ENCODE peak calls at places on chromosome 1, in ten cellular contexts. One of them, this sample, is unnamed. For H3K4me1, the result is how much of the 10 kb centered on the place peaks cover.

GRCh38 chr1:58921342-58921741 is 137.5 kb upstream of the JUN start:
- DNase-seq in Panc1: no peak
- DNase-seq in transverse colon: no peak
- DNase-seq in H1: no peak
- DNase-seq in GM12878: no peak
- DNase-seq in spleen: no peak
- DNase-seq in prostate gland: no peak
- DNase-seq in sigmoid colon: no peak
- DNase-seq in GM23338: no peak
- DNase-seq in HCT116: no peak
- DNase-seq in this sample: peak

GRCh38 chr1:151156515-151156819 is at the start of gene TNFAIP8L2:
- DNase-seq in GM12878: peak
- DNase-seq in sigmoid colon: peak
- DNase-seq in prostate gland: no peak
- DNase-seq in Panc1: no peak
- DNase-seq in H1: no peak
- DNase-seq in GM23338: peak
- DNase-seq in spleen: peak
- DNase-seq in HCT116: no peak
- DNase-seq in transverse colon: peak
- DNase-seq in this sample: no peak

GRCh38 chr1:45679123-45679522 is 7.2 kb downstream of the GPBP1L1 start:
- DNase-seq in spleen: no peak
- DNase-seq in sigmoid colon: no peak
- DNase-seq in H1: no peak
- DNase-seq in GM23338: peak
- DNase-seq in HCT116: no peak
- DNase-seq in Panc1: no peak
- DNase-seq in GM12878: no peak
- DNase-seq in prostate gland: no peak
- DNase-seq in transverse colon: no peak
- DNase-seq in this sample: no peak

GRCh38 chr1:185733818-185734709 is at the start of gene HMCN1:
- DNase-seq in spleen: peak
- DNase-seq in prostate gland: peak
- DNase-seq in H1: peak
- DNase-seq in GM12878: no peak
- DNase-seq in sigmoid colon: peak
- DNase-seq in HCT116: peak
- DNase-seq in transverse colon: peak
- DNase-seq in GM23338: peak
- DNase-seq in Panc1: no peak
- DNase-seq in this sample: peak

GRCh38 chr1:196317535-196318522 is 290.4 kb downstream of the KCNT2 start:
- DNase-seq in H1: no peak
- DNase-seq in HCT116: peak
- DNase-seq in sigmoid colon: no peak
- DNase-seq in GM23338: peak
- DNase-seq in GM12878: no peak
- DNase-seq in transverse colon: no peak
- DNase-seq in prostate gland: no peak
- DNase-seq in Panc1: peak
- DNase-seq in spleen: no peak
- DNase-seq in this sample: no peak

GRCh38 chr1:200206761-200207160 is 179.3 kb downstream of the NR5A2 start:
- DNase-seq in GM23338: no peak
- DNase-seq in spleen: no peak
- DNase-seq in H1: no peak
- DNase-seq in HCT116: no peak
- DNase-seq in sigmoid colon: no peak
- DNase-seq in GM12878: no peak
- DNase-seq in prostate gland: no peak
- DNase-seq in Panc1: no peak
- DNase-seq in transverse colon: no peak
- DNase-seq in this sample: no peak

GRCh38 chr1:233945573-233945972 is 41.1 kb downstream of the SLC35F3 start:
- DNase-seq in GM12878: peak
- DNase-seq in prostate gland: no peak
- DNase-seq in transverse colon: no peak
- DNase-seq in Panc1: peak
- DNase-seq in HCT116: peak
- DNase-seq in sigmoid colon: no peak
- DNase-seq in spleen: no peak
- DNase-seq in GM23338: no peak
- DNase-seq in H1: no peak
- DNase-seq in this sample: no peak

GRCh38 chr1:178634445-178634844 is 90.6 kb upstream of the RALGPS2 start:
- DNase-seq in transverse colon: no peak
- DNase-seq in H1: no peak
- DNase-seq in GM23338: no peak
- DNase-seq in HCT116: no peak
- DNase-seq in sigmoid colon: no peak
- DNase-seq in Panc1: no peak
- DNase-seq in spleen: no peak
- DNase-seq in prostate gland: no peak
- DNase-seq in GM12878: no peak
- DNase-seq in this sample: no peak

GRCh38 chr1:31767225-31767624 is 3.1 kb upstream of the ADGRB2 start:
- DNase-seq in H1: no peak
- DNase-seq in GM12878: no peak
- DNase-seq in sigmoid colon: no peak
- DNase-seq in spleen: no peak
- DNase-seq in Panc1: no peak
- DNase-seq in GM23338: no peak
- DNase-seq in transverse colon: no peak
- DNase-seq in HCT116: no peak
- DNase-seq in prostate gland: no peak
- DNase-seq in this sample: no peak

GRCh38 chr1:31768407-31768806 is 4.3 kb upstream of the ADGRB2 start:
- DNase-seq in transverse colon: no peak
- DNase-seq in sigmoid colon: no peak
- DNase-seq in GM23338: no peak
- DNase-seq in GM12878: no peak
- DNase-seq in H1: no peak
- DNase-seq in prostate gland: no peak
- DNase-seq in spleen: no peak
- DNase-seq in Panc1: no peak
- DNase-seq in HCT116: no peak
- DNase-seq in this sample: no peak

GRCh38 chr1:31771891-31772668 is 7.9 kb upstream of the ADGRB2 start:
- DNase-seq in transverse colon: no peak
- DNase-seq in HCT116: no peak
- DNase-seq in H1: no peak
- DNase-seq in spleen: no peak
- DNase-seq in Panc1: no peak
- DNase-seq in prostate gland: no peak
- DNase-seq in GM23338: no peak
- DNase-seq in sigmoid colon: no peak
- DNase-seq in GM12878: no peak
- DNase-seq in this sample: no peak

GRCh38 chr1:31769720-31770390 is 5.7 kb upstream of the ADGRB2 start:
- DNase-seq in spleen: no peak
- DNase-seq in H1: no peak
- DNase-seq in sigmoid colon: no peak
- DNase-seq in HCT116: no peak
- DNase-seq in GM12878: no peak
- DNase-seq in GM23338: no peak
- DNase-seq in prostate gland: peak
- DNase-seq in transverse colon: no peak
- DNase-seq in Panc1: no peak
- DNase-seq in this sample: no peak

DNA sequence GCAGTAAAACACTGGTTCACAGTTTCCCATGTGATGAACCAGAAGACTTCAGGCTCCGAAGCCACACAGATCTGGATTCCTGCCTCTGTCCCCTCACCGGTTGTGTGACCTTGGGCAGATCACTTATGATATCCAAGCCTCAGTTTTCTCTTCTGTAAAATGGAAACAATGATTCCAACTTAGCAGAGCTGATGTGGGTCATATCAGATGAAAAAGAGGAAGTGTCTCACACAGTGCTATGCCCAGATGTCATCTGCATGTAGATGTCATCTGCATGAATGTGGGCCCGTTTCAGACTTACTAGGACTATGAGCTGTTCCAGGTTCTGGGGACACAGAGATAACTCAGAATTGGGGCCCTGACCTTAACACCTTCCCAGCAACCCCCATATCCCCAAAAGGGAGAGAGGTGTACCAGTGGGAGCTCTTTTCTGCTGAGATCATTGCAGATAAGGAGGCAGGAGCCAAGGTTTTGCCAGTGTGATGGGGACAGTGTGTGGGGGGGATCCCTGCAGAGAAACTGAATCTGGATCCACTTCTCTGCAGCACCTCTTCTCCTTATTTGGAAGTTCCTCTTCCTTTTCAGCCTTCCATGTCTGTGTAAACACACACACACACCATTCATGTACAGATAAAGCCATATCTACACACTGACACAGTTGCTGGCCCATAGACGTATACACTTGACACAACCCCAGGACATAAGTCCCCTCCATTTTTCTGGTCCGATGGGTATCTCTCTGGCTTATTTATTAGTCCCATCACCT is 5.0 kb upstream of the ADGRB2 start:
- DNase-seq in spleen: no peak
- DNase-seq in sigmoid colon: no peak
- DNase-seq in transverse colon: no peak
- DNase-seq in prostate gland: no peak
- DNase-seq in GM12878: no peak
- DNase-seq in Panc1: no peak
- DNase-seq in GM23338: no peak
- DNase-seq in H1: no peak
- DNase-seq in HCT116: no peak
- DNase-seq in this sample: no peak
- H3K4me1 ChIP-seq in spleen: under half
- H3K4me1 ChIP-seq in sigmoid colon: under half
- H3K4me1 ChIP-seq in transverse colon: under half
- H3K4me1 ChIP-seq in prostate gland: under half
- H3K4me1 ChIP-seq in GM12878: under half
- H3K4me1 ChIP-seq in Panc1: half or more
- H3K4me1 ChIP-seq in GM23338: under half
- H3K4me1 ChIP-seq in H1: under half
- H3K4me1 ChIP-seq in HCT116: under half
- H3K4me1 ChIP-seq in this sample: under half

DNA sequence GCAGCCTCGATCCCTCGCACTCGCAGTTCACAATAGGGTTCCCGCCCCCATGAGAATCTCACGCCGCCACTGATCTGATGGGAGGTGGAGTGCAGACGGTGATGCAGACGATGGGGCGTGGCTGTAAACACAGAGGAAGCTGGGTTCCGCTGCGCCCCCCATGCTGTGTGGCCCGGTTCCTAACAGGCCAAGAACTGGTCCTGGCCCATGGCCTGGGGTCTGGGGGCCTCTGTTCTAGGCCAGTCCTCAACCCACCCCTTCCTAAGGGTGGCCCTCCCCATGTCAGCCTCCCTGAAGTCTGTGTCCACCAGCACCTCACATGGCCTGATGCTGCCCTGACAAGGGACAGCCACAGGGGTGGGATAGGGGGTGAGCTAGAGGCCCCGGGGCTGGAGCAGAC is 15.1 kb upstream of the ARHGEF16 start:
- DNase-seq in Panc1: no peak
- DNase-seq in HCT116: no peak
- DNase-seq in prostate gland: no peak
- DNase-seq in GM12878: no peak
- DNase-seq in transverse colon: no peak
- DNase-seq in spleen: no peak
- DNase-seq in sigmoid colon: no peak
- DNase-seq in H1: no peak
- DNase-seq in GM23338: no peak
- DNase-seq in this sample: no peak
- H3K27ac ChIP-seq in Panc1: no peak
- H3K27ac ChIP-seq in HCT116: no peak
- H3K27ac ChIP-seq in prostate gland: no peak
- H3K27ac ChIP-seq in GM12878: no peak
- H3K27ac ChIP-seq in transverse colon: no peak
- H3K27ac ChIP-seq in spleen: no peak
- H3K27ac ChIP-seq in sigmoid colon: peak
- H3K27ac ChIP-seq in H1: no peak
- H3K27ac ChIP-seq in GM23338: no peak
- H3K27ac ChIP-seq in this sample: no peak

GRCh38 chr1:212586429-212587303 is 21.9 kb upstream of the ATF3 start:
- DNase-seq in H1: no peak
- DNase-seq in transverse colon: no peak
- DNase-seq in prostate gland: no peak
- DNase-seq in GM12878: peak
- DNase-seq in spleen: no peak
- DNase-seq in HCT116: no peak
- DNase-seq in Panc1: no peak
- DNase-seq in sigmoid colon: no peak
- DNase-seq in GM23338: no peak
- DNase-seq in this sample: no peak

GRCh38 chr1:212583082-212583615 is 25.4 kb upstream of the ATF3 start:
- DNase-seq in GM12878: no peak
- DNase-seq in Panc1: no peak
- DNase-seq in H1: no peak
- DNase-seq in transverse colon: no peak
- DNase-seq in GM23338: no peak
- DNase-seq in HCT116: no peak
- DNase-seq in spleen: no peak
- DNase-seq in prostate gland: no peak
- DNase-seq in sigmoid colon: no peak
- DNase-seq in this sample: no peak

GRCh38 chr1:212583643-212584042 is 24.9 kb upstream of the ATF3 start:
- DNase-seq in spleen: no peak
- DNase-seq in sigmoid colon: no peak
- DNase-seq in transverse colon: no peak
- DNase-seq in Panc1: no peak
- DNase-seq in GM12878: no peak
- DNase-seq in prostate gland: no peak
- DNase-seq in GM23338: no peak
- DNase-seq in HCT116: no peak
- DNase-seq in H1: no peak
- DNase-seq in this sample: no peak

GRCh38 chr1:212584092-212584886 is 24.3 kb upstream of the ATF3 start:
- DNase-seq in sigmoid colon: no peak
- DNase-seq in prostate gland: no peak
- DNase-seq in transverse colon: no peak
- DNase-seq in GM12878: no peak
- DNase-seq in spleen: no peak
- DNase-seq in HCT116: no peak
- DNase-seq in GM23338: no peak
- DNase-seq in H1: no peak
- DNase-seq in Panc1: no peak
- DNase-seq in this sample: no peak

GRCh38 chr1:212585210-212585609 is 23.4 kb upstream of the ATF3 start:
- DNase-seq in spleen: no peak
- DNase-seq in Panc1: no peak
- DNase-seq in GM23338: no peak
- DNase-seq in H1: no peak
- DNase-seq in sigmoid colon: no peak
- DNase-seq in transverse colon: no peak
- DNase-seq in GM12878: no peak
- DNase-seq in prostate gland: no peak
- DNase-seq in HCT116: no peak
- DNase-seq in this sample: no peak
- TF ChIP-seq POLR2AphosphoS5 in spleen: no peak
- TF ChIP-seq POLR2AphosphoS5 in Panc1: no peak
- TF ChIP-seq POLR2AphosphoS5 in GM23338: no peak
- TF ChIP-seq POLR2AphosphoS5 in H1: no peak
- TF ChIP-seq POLR2AphosphoS5 in sigmoid colon: no peak
- TF ChIP-seq POLR2AphosphoS5 in transverse colon: no peak
- TF ChIP-seq POLR2AphosphoS5 in GM12878: no peak
- TF ChIP-seq POLR2AphosphoS5 in prostate gland: no peak
- TF ChIP-seq POLR2AphosphoS5 in HCT116: no peak
- TF ChIP-seq POLR2AphosphoS5 in this sample: no peak

GRCh38 chr1:219507432-219507831 is 105.5 kb downstream of the ZC3H11B start:
- DNase-seq in transverse colon: no peak
- DNase-seq in Panc1: no peak
- DNase-seq in spleen: no peak
- DNase-seq in prostate gland: no peak
- DNase-seq in GM23338: no peak
- DNase-seq in GM12878: no peak
- DNase-seq in H1: no peak
- DNase-seq in sigmoid colon: no peak
- DNase-seq in HCT116: no peak
- DNase-seq in this sample: no peak

GRCh38 chr1:219506337-219506944 is 106.5 kb downstream of the ZC3H11B start:
- DNase-seq in prostate gland: no peak
- DNase-seq in transverse colon: no peak
- DNase-seq in GM23338: no peak
- DNase-seq in HCT116: no peak
- DNase-seq in H1: no peak
- DNase-seq in GM12878: no peak
- DNase-seq in spleen: no peak
- DNase-seq in Panc1: no peak
- DNase-seq in sigmoid colon: no peak
- DNase-seq in this sample: no peak

GRCh38 chr1:219505886-219506285 is 107.0 kb downstream of the ZC3H11B start:
- DNase-seq in spleen: no peak
- DNase-seq in transverse colon: no peak
- DNase-seq in prostate gland: no peak
- DNase-seq in HCT116: no peak
- DNase-seq in H1: no peak
- DNase-seq in GM12878: no peak
- DNase-seq in GM23338: no peak
- DNase-seq in sigmoid colon: no peak
- DNase-seq in Panc1: no peak
- DNase-seq in this sample: no peak

GRCh38 chr1:219500327-219500897 is 112.5 kb downstream of the ZC3H11B start:
- DNase-seq in prostate gland: no peak
- DNase-seq in sigmoid colon: no peak
- DNase-seq in transverse colon: no peak
- DNase-seq in H1: no peak
- DNase-seq in Panc1: no peak
- DNase-seq in GM23338: no peak
- DNase-seq in GM12878: no peak
- DNase-seq in spleen: no peak
- DNase-seq in HCT116: no peak
- DNase-seq in this sample: no peak

DNA sequence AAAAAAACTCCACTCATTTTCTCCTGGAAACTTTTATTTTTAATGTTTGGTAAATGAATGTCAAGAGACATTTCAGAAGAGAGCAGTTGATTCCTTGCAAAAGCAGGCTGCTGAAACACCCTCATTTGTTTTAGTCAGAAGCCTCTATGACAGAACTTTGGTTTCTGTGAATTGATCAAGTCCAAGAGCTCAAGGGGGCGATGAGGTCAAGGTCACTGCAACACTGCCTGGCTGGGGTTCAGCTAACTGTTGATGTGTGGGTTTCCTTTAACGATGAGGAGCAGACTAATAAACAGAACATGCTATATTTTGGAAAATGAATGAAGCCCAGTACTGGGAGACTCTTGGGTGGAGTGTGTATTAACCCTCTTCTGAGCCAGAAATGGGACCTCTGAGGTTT is 109.4 kb downstream of the ZC3H11B start:
- DNase-seq in sigmoid colon: no peak
- DNase-seq in HCT116: no peak
- DNase-seq in Panc1: no peak
- DNase-seq in GM12878: no peak
- DNase-seq in transverse colon: no peak
- DNase-seq in prostate gland: no peak
- DNase-seq in GM23338: no peak
- DNase-seq in spleen: no peak
- DNase-seq in H1: no peak
- DNase-seq in this sample: no peak
- H3K4me1 ChIP-seq in sigmoid colon: under half
- H3K4me1 ChIP-seq in HCT116: under half
- H3K4me1 ChIP-seq in Panc1: under half
- H3K4me1 ChIP-seq in GM12878: under half
- H3K4me1 ChIP-seq in transverse colon: under half
- H3K4me1 ChIP-seq in prostate gland: under half
- H3K4me1 ChIP-seq in GM23338: under half
- H3K4me1 ChIP-seq in spleen: under half
- H3K4me1 ChIP-seq in H1: under half
- H3K4me1 ChIP-seq in this sample: under half